ENCODE peak calls at places on chromosomes 13 and 19, in seven cellular contexts. Z is dermis microvascular lymphatic vessel endothelial cell, H is neural crest cell, K is SJCRH30, S is NCI-H748 treated with DMSO at 0.1 percent for 48 hours, O is left cardiac atrium, R is AG04450. L is an unnamed sample.

GRCh38 chr19:7417671-7418324 is 69.1 kb downstream of the ARHGEF18 start:
- DNase-seq in O (no peak), H (no peak), Z (no peak), R (no peak), K (no peak), S (no peak), L (no peak)

GRCh38 chr19:2546128-2547032 is 70.5 kb downstream of the GADD45B start:
- DNase-seq in O (peak; percentile 93), Z (peak; percentile 92), H (peak; percentile 77), K (no peak), R (no peak), S (no peak), L (peak; percentile 92)

GRCh38 chr13:112779856-112780604 is 90.2 kb downstream of the ATP11A start:
- DNase-seq in R (no peak), O (no peak), S (no peak), Z (no peak), K (no peak), H (no peak), L (no peak)

GRCh38 chr19:2461751-2462634 is 5.2 kb upstream of the LMNB2 start:
- DNase-seq in H (peak; percentile 40), Z (no peak), K (no peak), R (no peak), S (no peak), O (peak; percentile 72), L (peak; percentile 78)

GRCh38 chr13:103145476-103145875 is 79.3 kb upstream of the SLC10A2 start:
- DNase-seq in K (no peak), R (no peak), H (no peak), S (no peak), Z (no peak), O (no peak), L (no peak)

GRCh38 chr13:112708560-112709240 is 18.9 kb downstream of the ATP11A start:
- DNase-seq in S (no peak), R (no peak), O (no peak), Z (no peak), K (no peak), H (no peak), L (no peak)

GRCh38 chr13:21557995-21558394 is 46.0 kb downstream of the MICU2 start:
- DNase-seq in H (no peak), K (no peak), S (peak; percentile 64), O (no peak), Z (no peak), R (no peak), L (no peak)

GRCh38 chr13:99382428-99383133 is 75.4 kb upstream of the GPR183 start:
- DNase-seq in S (no peak), O (no peak), H (no peak), R (no peak), Z (no peak), K (no peak), L (no peak)

GRCh38 chr19:38729653-38730469 is 14.4 kb downstream of the CAPN12 start:
- DNase-seq in Z (no peak), R (no peak), H (peak; percentile 84), S (peak; percentile 3), K (peak; percentile 87), O (peak; percentile 82), L (peak; percentile 87)

GRCh38 chr19:39146091-39146490 is 20.5 kb downstream of the PAK4 start:
- DNase-seq in Z (no peak), S (no peak), O (no peak), K (no peak), R (no peak), H (no peak), L (no peak)

GRCh38 chr13:109737606-109738005 is 48.8 kb downstream of the IRS2 start:
- DNase-seq in O (no peak), R (no peak), H (no peak), Z (no peak), K (no peak), S (no peak), L (no peak)

GRCh38 chr19:7679017-7679720 is 1.5 kb upstream of the TRAPPC5 start:
- DNase-seq in S (no peak), Z (peak; percentile 14), K (no peak), H (no peak), O (no peak), R (no peak), L (no peak)

GRCh38 chr13:103466761-103467160 is 400.5 kb upstream of the SLC10A2 start:
- DNase-seq in H (no peak), K (no peak), R (no peak), Z (no peak), S (no peak), O (no peak), L (no peak)

GRCh38 chr19:31386806-31387205 is 37.6 kb upstream of the TSHZ3 start:
- DNase-seq in R (no peak), O (no peak), H (no peak), S (no peak), Z (no peak), K (no peak), L (no peak)

GRCh38 chr13:48562296-48563066 is 29.6 kb upstream of the RCBTB2 start:
- DNase-seq in K (no peak), O (no peak), H (no peak), Z (no peak), R (no peak), S (no peak), L (no peak)

GRCh38 chr13:108700421-108701170 is 71.2 kb downstream of the MYO16 start:
- DNase-seq in R (peak; percentile 2), K (no peak), O (no peak), S (no peak), H (no peak), Z (no peak), L (no peak)

GRCh38 chr19:14097532-14098151 is 7.1 kb upstream of the SAMD1 start:
- DNase-seq in R (no peak), O (no peak), Z (no peak), S (no peak), K (no peak), H (no peak), L (no peak)

GRCh38 chr13:100513987-100514670 is 74.5 kb downstream of the GGACT start:
- DNase-seq in H (no peak), S (peak; percentile 84), Z (no peak), R (no peak), O (no peak), K (no peak), L (no peak)

GRCh38 chr19:8571006-8571411 is 6.2 kb downstream of the MYO1F start:
- DNase-seq in R (no peak), O (peak; percentile 51), S (no peak), Z (no peak), H (no peak), K (no peak), L (peak; percentile 44)

GRCh38 chr19:52331757-52332156 is 4.3 kb upstream of the ZNF610 start:
- DNase-seq in H (no peak), K (no peak), Z (no peak), O (no peak), R (no peak), S (no peak), L (no peak)

GRCh38 chr13:95787356-95788099 is 110.6 kb downstream of the DNAJC3 start:
- DNase-seq in K (peak; percentile 61), R (no peak), O (no peak), Z (no peak), S (no peak), H (no peak), L (no peak)

GRCh38 chr19:6531956-6532243 is 1.1 kb downstream of the TNFSF9 start:
- DNase-seq in R (no peak), K (no peak), O (no peak), H (no peak), Z (no peak), S (no peak), L (no peak)

GRCh38 chr19:3798137-3798536 is 12.0 kb upstream of the MATK start:
- DNase-seq in S (no peak), Z (no peak), R (no peak), H (no peak), K (no peak), O (no peak), L (no peak)

GRCh38 chr19:6216996-6217751 is 62.6 kb downstream of the MLLT1 start:
- DNase-seq in K (no peak), Z (no peak), H (peak; percentile 55), S (no peak), O (no peak), R (no peak), L (peak; percentile 60)

L was measured in left ventricle myocardium superior.